ENCODE peak calls at places on chromosomes 13 and 19, in six cellular contexts. Y, V, S, B, H and N are unnamed samples.

GRCh38 chr19:40305403-40305802 is 20.3 kb upstream of the AKT2 start:
- DNase-seq in S (peak; percentile 65), H (peak; percentile 59), B (peak; percentile 90), Y (no peak), V (peak; percentile 79), N (peak; percentile 8)

GRCh38 chr13:19984430-19985218 is 26.1 kb downstream of the ZMYM2 start:
- DNase-seq in V (no peak), B (peak; percentile 72), S (no peak), Y (no peak), H (no peak), N (no peak)

GRCh38 chr13:55001881-55002280 is 1973.3 kb downstream of the OLFM4 start:
- DNase-seq in S (no peak), H (no peak), Y (no peak), V (no peak), B (no peak), N (no peak)

GRCh38 chr13:49533011-49533410 is 37.3 kb downstream of the PHF11 start:
- DNase-seq in H (no peak), S (no peak), B (no peak), Y (no peak), V (no peak), N (no peak)

GRCh38 chr19:48689438-48689837 is 6.3 kb upstream of the FUT2 start:
- DNase-seq in H (no peak), B (no peak), S (no peak), Y (no peak), V (no peak), N (no peak)

GRCh38 chr13:49219647-49220034 is 497 bp upstream of the MLNR start:
- DNase-seq in B (no peak), Y (no peak), V (no peak), H (no peak), S (no peak), N (no peak)

GRCh38 chr13:90461398-90461797 is 886.1 kb upstream of the MIR17HG start:
- DNase-seq in V (no peak), S (no peak), H (no peak), Y (no peak), B (no peak), N (no peak)

GRCh38 chr13:50676602-50677001 is 166.9 kb downstream of the DLEU7 start:
- DNase-seq in H (no peak), S (no peak), Y (no peak), V (no peak), B (peak; percentile 44), N (no peak)

GRCh38 chr13:104320446-104320845 is 1254.2 kb upstream of the SLC10A2 start:
- DNase-seq in B (peak; percentile 4), H (no peak), S (no peak), Y (no peak), V (no peak), N (no peak)

GRCh38 chr13:76454991-76455390 is 431.2 kb downstream of the KCTD12 start:
- DNase-seq in H (no peak), Y (no peak), S (no peak), V (no peak), B (peak; percentile 13), N (no peak)

GRCh38 chr19:55579766-55580621 is 654 bp downstream of the ZNF579 start:
- DNase-seq in B (peak; percentile 41), H (no peak), V (peak; percentile 56), Y (no peak), S (no peak), N (no peak)

GRCh38 chr13:76225815-76226489 is 589.8 kb downstream of the LMO7 start:
- DNase-seq in H (no peak), Y (no peak), B (peak; percentile 90), S (no peak), V (no peak), N (no peak)

GRCh38 chr19:45638930-45639729 is at the start of gene EML2:
- DNase-seq in H (peak; percentile 7), S (peak; percentile 60), B (no peak), Y (peak; percentile 84), V (peak; percentile 60), N (no peak)

GRCh38 chr13:106096661-106097092 is 438.8 kb downstream of the EFNB2 start:
- DNase-seq in S (no peak), H (no peak), V (no peak), Y (no peak), B (no peak), N (no peak)

GRCh38 chr13:99281811-99282263 is 23.7 kb upstream of the GPR18 start:
- DNase-seq in H (peak; percentile 76), V (no peak), B (no peak), S (peak; percentile 77), Y (peak; percentile 86), N (no peak)

GRCh38 chr19:34306213-34306661 is 51.9 kb downstream of the GARRE1 start:
- DNase-seq in V (no peak), S (no peak), H (no peak), Y (no peak), B (no peak), N (no peak)

GRCh38 chr13:108572782-108573211 is 56.6 kb upstream of the MYO16 start:
- DNase-seq in B (no peak), H (no peak), V (no peak), S (no peak), Y (no peak), N (no peak)

GRCh38 chr13:34070006-34070405 is 252.1 kb downstream of the RFC3 start:
- DNase-seq in Y (no peak), S (no peak), V (no peak), B (peak; percentile 12), H (no peak), N (no peak)

GRCh38 chr19:2329528-2329927 is 1.0 kb downstream of the SPPL2B start:
- DNase-seq in V (no peak), B (no peak), S (no peak), Y (no peak), H (no peak), N (no peak)

GRCh38 chr13:76828316-76828741 is 57.9 kb downstream of the KCTD12 start:
- DNase-seq in H (no peak), B (peak; percentile 17), V (no peak), Y (no peak), S (no peak), N (no peak)

GRCh38 chr13:32315255-32316029 is at the start of the genes BRCA2 and ZAR1L:
- DNase-seq in S (peak; percentile 91), B (peak; percentile 87), H (peak; percentile 83), Y (peak; percentile 96), V (peak; percentile 92), N (peak; percentile 51)
- TF ChIP-seq POLR2A in S (peak; percentile 60), B (peak; percentile 92), H (peak; percentile 61), Y (no peak), V (peak; percentile 34), N (no peak)

GRCh38 chr13:114140909-114141255 is 8.5 kb upstream of the RASA3 start:
- DNase-seq in V (no peak), Y (no peak), S (peak; percentile 70), B (no peak), H (no peak), N (no peak)
- H3K4me1 ChIP-seq in V (no peaks in the 10 kb centered on the region), Y (peaks cover 29% of the 10 kb centered on the region), S (peaks cover 25% of the 10 kb centered on the region), B (peaks cover 8% of the 10 kb centered on the region), H (no peaks in the 10 kb centered on the region), N (peaks cover 19% of the 10 kb centered on the region)

DNA sequence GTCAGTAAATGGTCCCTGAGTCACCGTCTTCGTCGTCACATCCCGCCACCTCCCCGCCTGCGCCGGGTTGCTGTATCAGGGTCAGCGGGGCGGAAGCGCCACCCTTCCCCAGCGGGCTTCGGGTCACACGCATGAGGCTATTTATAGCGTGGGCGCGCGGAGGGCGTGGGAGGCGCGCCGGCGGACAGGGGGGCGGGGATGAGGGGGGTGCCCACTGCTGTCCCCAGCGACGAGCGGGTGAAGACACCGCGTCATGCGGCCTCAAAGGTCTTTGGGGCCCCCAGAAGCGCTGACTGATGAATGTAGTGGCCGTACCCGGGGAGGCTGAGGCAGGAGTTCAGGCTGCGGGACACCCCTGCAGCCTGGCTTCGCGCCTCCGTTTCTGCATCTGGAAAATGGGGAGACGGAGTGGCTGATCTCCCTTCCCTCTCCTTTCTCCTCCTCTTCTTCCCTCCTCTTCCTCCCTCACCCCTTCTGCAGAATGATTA is 7.9 kb downstream of the UNC13A start:
- DNase-seq in Y (no peak), H (peak; percentile 45), V (peak; percentile 68), S (peak; percentile 43), B (peak; percentile 62), N (no peak)
- TF ChIP-seq POLR2A in Y (no peak), H (no peak), V (no peak), S (no peak), B (no peak), N (no peak)

DNA sequence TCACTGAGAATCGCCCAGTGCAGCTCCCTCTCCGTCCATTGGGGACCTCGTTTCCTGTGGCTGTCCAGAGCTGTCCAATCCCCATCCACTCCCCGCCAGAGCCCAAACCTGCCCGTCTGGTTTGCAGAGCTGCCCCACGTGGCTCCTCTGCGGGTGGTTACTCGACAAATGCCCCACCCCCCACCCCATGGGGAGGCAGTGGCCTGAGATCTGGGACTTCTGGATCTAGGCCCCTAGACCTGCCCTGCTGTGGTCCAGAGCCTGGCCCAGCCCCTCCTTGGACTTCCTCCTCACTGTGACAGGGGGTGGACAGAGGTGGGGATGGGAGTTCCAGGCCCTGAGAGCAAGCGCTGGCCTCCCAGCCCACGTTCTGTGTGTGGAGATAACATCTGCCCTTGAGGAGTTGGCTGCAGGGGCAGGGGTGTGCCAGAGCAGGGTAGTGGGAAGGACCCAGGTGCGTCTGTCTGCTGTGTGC is 29.1 kb downstream of the PAK4 start:
- DNase-seq in Y (no peak), V (no peak), H (no peak), S (no peak), B (no peak), N (no peak)
- H3K4me1 ChIP-seq in Y (peaks cover 62% of the 10 kb centered on the region), V (peaks cover 22% of the 10 kb centered on the region), H (no peaks in the 10 kb centered on the region), S (no peaks in the 10 kb centered on the region), B (peaks cover 22% of the 10 kb centered on the region), N (peaks cover 32% of the 10 kb centered on the region)